ENCODE peak calls at places on chromosomes 11 and 22, in five cellular contexts. G is kidney tubule cell, I is substantia nigra, Z is NCI-H1092, D is non-pigmented ciliary epithelial cell. N is an unnamed sample.
A peak's percentile ranks its signal among the peaks of the same experiment; 100 is the strongest.

GRCh38 chr22:20015971-20016733 is 471 bp downstream of the ARVCF start:
- DNase-seq in G (peak; percentile 18), I (no peak), Z (no peak), D (no peak), N (no peak)

GRCh38 chr11:45665206-45665932 is at the start of gene CHST1:
- DNase-seq in G (no peak), I (peak; percentile 81), Z (peak; percentile 36), D (no peak), N (no peak)

GRCh38 chr22:44425356-44425755 is 72.7 kb downstream of the RTL6 start:
- DNase-seq in G (no peak), I (no peak), Z (no peak), D (no peak), N (no peak)

GRCh38 chr22:39666495-39666894 is 95.9 kb downstream of the CACNA1I start:
- DNase-seq in G (no peak), I (no peak), Z (no peak), D (no peak), N (no peak)

GRCh38 chr11:66089067-66089466 is 19.0 kb downstream of the PACS1 start:
- DNase-seq in G (no peak), I (no peak), Z (no peak), D (no peak), N (no peak)

GRCh38 chr11:133832096-133833081 is 12.9 kb downstream of the SPATA19 start:
- DNase-seq in G (no peak), I (no peak), Z (no peak), D (no peak), N (no peak)

GRCh38 chr11:16605440-16605970 is 132.9 kb upstream of the C11orf58 start:
- DNase-seq in G (no peak), I (no peak), Z (peak; percentile 18), D (no peak), N (no peak)

GRCh38 chr22:44625981-44626687 is 75.9 kb upstream of the PRR5 start:
- DNase-seq in G (peak; percentile 66), I (peak; percentile 46), Z (no peak), D (no peak), N (peak; percentile 26)